ENCODE peak calls at places on chromosomes 5 and 9, in five cellular contexts. V is HepG2, U is HCT116, A is H1, T is SK-N-SH. O is an unnamed sample.

GRCh38 chr5:80957031-80957761 is 3.0 kb upstream of the RASGRF2 start:
- DNase-seq in V (peak; percentile 90), U (no peak), T (no peak), A (no peak), O (no peak)

GRCh38 chr5:139646912-139647391 is 1.2 kb upstream of the CXXC5 start:
- DNase-seq in U (no peak), T (peak; percentile 60), V (no peak), A (no peak), O (no peak)

GRCh38 chr9:137320555-137321384 is 18.7 kb upstream of the NRARP start:
- DNase-seq in V (no peak), A (no peak), U (no peak), T (peak; percentile 42), O (no peak)

GRCh38 chr9:128362774-128363173 is 8.4 kb upstream of the URM1 start:
- DNase-seq in T (no peak), V (no peak), A (no peak), U (no peak), O (no peak)

GRCh38 chr5:139747583-139748504 is 47.8 kb upstream of the PSD2 start:
- DNase-seq in V (no peak), U (no peak), A (no peak), T (peak; percentile 76), O (no peak)

GRCh38 chr5:67094476-67095300 is 101.9 kb downstream of the CD180 start:
- DNase-seq in V (peak; percentile 35), A (no peak), T (no peak), U (no peak), O (no peak)

GRCh38 chr9:93466416-93467061 is 13.2 kb upstream of the FAM120AOS start:
- DNase-seq in U (no peak), T (no peak), A (no peak), V (peak; percentile 9), O (no peak)

GRCh38 chr5:152568101-152568500 is 163.0 kb upstream of the NMUR2 start:
- DNase-seq in U (no peak), V (no peak), A (no peak), T (no peak), O (no peak)

GRCh38 chr5:139837711-139838380 is 42.2 kb downstream of the PSD2 start:
- DNase-seq in T (no peak), U (no peak), A (no peak), V (no peak), O (no peak)

GRCh38 chr9:13721481-13722235 is 442.2 kb upstream of the MPDZ start:
- DNase-seq in T (no peak), U (no peak), V (no peak), A (no peak), O (no peak)

GRCh38 chr5:74252033-74252430 is 388.5 kb downstream of the ENC1 start:
- DNase-seq in T (no peak), V (no peak), U (no peak), A (no peak), O (no peak)

GRCh38 chr5:5629579-5629978 is 207.1 kb downstream of the ICE1 start:
- DNase-seq in T (no peak), A (no peak), U (no peak), V (no peak), O (no peak)

GRCh38 chr5:112709416-112709815 is 28.3 kb upstream of the APC start:
- DNase-seq in V (no peak), A (no peak), T (no peak), U (no peak), O (no peak)

GRCh38 chr5:9722826-9723225 is 92.7 kb upstream of the TAS2R1 start:
- DNase-seq in V (no peak), A (no peak), U (no peak), T (no peak), O (no peak)

GRCh38 chr9:4435197-4435596 is 55.1 kb upstream of the SLC1A1 start:
- DNase-seq in V (no peak), T (no peak), A (no peak), U (no peak), O (no peak)

GRCh38 chr9:82036101-82036500 is 47.5 kb downstream of the SPATA31D1 start:
- DNase-seq in A (no peak), V (no peak), U (no peak), T (no peak), O (no peak)

GRCh38 chr5:1349246-1349645 is 4.3 kb upstream of the CLPTM1L start:
- DNase-seq in V (no peak), T (no peak), A (no peak), U (no peak), O (no peak)

DNA sequence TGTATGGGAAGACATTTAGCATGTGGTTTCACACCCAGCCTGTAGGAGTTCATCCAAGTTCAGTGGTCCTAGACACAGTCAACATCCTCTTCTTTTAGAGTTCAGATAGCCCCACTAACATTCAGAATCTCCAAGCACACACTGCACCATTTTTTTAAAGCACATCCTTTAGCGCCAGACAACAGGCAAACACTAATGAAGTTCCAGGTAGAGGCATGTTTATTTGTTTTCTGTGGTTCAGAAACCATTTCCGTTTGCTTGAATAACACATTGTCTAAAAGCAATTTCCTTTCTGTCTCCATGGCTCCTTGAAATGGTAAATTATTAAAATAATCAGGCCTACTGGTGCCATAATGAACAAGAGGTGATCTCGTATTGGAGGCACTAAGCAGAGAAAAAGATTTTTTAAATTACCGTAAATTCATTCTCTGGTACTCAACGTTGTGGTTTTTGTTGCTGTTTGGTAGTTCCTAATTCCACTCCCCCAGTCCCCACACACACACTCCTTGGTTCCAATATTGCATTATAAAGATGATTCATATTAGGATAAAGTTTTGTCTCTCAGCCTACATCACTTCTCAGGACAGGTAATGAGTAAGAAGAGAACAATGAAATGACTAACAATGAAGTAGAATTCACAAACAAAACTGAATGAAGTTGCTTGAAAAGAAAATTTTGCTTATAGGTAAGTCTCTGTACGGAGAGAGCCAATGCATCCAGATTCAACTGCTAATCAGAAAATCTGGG is 153.1 kb downstream of the PCSK1 start:
- DNase-seq in A (no peak), U (no peak), T (no peak), V (peak; percentile 62), O (no peak)
- TF ChIP-seq JUND in A (no peak), U (peak; percentile 21), T (peak; percentile 60), V (no peak), O (no peak)

DNA sequence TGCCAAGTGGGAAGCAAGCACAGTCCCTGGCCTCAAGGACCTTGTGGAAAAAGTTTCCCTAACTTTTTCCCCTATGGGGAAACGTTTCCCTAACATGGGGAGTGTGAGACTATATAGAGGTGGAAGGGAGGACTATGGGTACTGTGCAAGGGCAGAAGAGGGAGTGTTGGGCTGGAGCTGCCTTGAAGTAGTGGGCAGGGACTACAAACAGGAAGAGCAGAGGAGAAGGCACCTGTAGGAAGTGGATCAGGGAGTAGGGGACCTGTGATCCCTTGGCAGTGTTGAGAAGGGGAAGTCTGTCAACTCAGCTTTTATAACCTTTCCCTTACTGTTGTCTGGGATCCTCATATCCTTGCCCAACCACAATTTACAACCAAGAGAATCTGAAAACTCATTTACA is 1.4 kb downstream of the CMYA5 start:
- DNase-seq in T (no peak), A (no peak), V (no peak), U (no peak), O (peak; percentile 12)
- TF ChIP-seq JUND in T (no peak), A (no peak), V (no peak), U (no peak), O (no peak)

GRCh38 chr5:159099049-159099760 is 511 bp downstream of the EBF1 start:
- DNase-seq in T (peak; percentile 86), V (no peak), A (no peak), U (no peak), O (no peak)
- TF ChIP-seq JUND in T (no peak), V (no peak), A (no peak), U (no peak), O (no peak)

GRCh38 chr9:95043826-95044225 is 273.7 kb downstream of the FANCC start:
- DNase-seq in T (no peak), U (no peak), A (no peak), V (no peak), O (no peak)

GRCh38 chr9:95036676-95037075 is 280.8 kb downstream of the FANCC start:
- DNase-seq in A (no peak), T (no peak), V (no peak), U (no peak), O (no peak)

GRCh38 chr9:95038666-95039065 is 278.8 kb downstream of the FANCC start:
- DNase-seq in V (no peak), A (no peak), U (no peak), T (no peak), O (no peak)

GRCh38 chr9:95037789-95038521 is 279.6 kb downstream of the FANCC start:
- DNase-seq in A (no peak), T (no peak), U (no peak), V (no peak), O (no peak)

DNA sequence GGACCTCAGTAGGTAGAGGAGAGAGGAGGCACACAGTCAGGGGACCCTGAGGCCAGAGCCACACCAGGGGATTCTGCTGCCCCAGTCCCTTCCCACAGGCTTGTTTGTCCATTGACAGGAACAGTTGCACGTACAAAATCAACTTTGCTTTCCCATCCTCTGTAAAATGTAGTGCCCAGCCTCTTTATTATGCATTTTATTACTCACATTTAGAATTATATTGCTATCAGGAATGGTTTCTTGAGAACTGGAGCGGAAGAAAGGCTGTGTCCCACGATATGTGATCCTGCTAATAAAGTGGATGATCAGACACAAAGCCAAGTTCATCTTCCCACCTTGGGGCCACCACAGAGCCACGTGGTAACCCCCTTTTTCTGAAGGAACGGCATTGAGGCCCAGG is 277.4 kb downstream of the FANCC start:
- DNase-seq in T (no peak), U (no peak), A (no peak), V (no peak), O (no peak)
- TF ChIP-seq JUND in T (no peak), U (no peak), A (no peak), V (no peak), O (no peak)

GRCh38 chr9:111038336-111039202 is at the start of gene LPAR1:
- DNase-seq in U (peak; percentile 24), V (no peak), A (no peak), T (peak; percentile 84), O (no peak)
- TF ChIP-seq JUND in U (no peak), V (no peak), A (no peak), T (no peak), O (no peak)